ENCODE peak calls at places on chromosomes 2 and 18, in five cellular contexts. P is H1, T is A549, H is ovary, F is heart left ventricle. Y is an unnamed sample.

GRCh38 chr2:949894-950626 is 589 bp upstream of the SNTG2 start:
- DNase-seq in P (no peak), T (no peak), H (no peak), F (no peak), Y (no peak)

GRCh38 chr2:128548461-128548891 is 229.8 kb upstream of the HS6ST1 start:
- DNase-seq in P (no peak), T (no peak), H (no peak), F (no peak), Y (peak; percentile 79)

GRCh38 chr2:149363953-149364352 is 33.6 kb downstream of the LYPD6 start:
- DNase-seq in P (no peak), T (no peak), H (no peak), F (no peak), Y (no peak)

GRCh38 chr2:240760121-240760520 is 59.9 kb downstream of the KIF1A start:
- DNase-seq in P (no peak), T (no peak), H (no peak), F (no peak), Y (no peak)

GRCh38 chr2:62284471-62284870 is 88.6 kb downstream of the B3GNT2 start:
- DNase-seq in P (no peak), T (no peak), H (no peak), F (no peak), Y (no peak)

GRCh38 chr2:222752731-222753130 is 81.3 kb downstream of the MOGAT1 start:
- DNase-seq in P (no peak), T (no peak), H (no peak), F (no peak), Y (no peak)

GRCh38 chr2:201447116-201447515 is 4.1 kb downstream of the TRAK2 start:
- DNase-seq in P (no peak), T (no peak), H (no peak), F (no peak), Y (no peak)

GRCh38 chr18:66749475-66750035 is 145.7 kb upstream of the CDH19 start:
- DNase-seq in P (no peak), T (no peak), H (no peak), F (no peak), Y (no peak)

GRCh38 chr2:235685024-235685721 is 191.3 kb downstream of the AGAP1 start:
- DNase-seq in P (no peak), T (no peak), H (no peak), F (no peak), Y (no peak)

GRCh38 chr18:11747731-11748130 is 58.7 kb downstream of the GNAL start:
- DNase-seq in P (no peak), T (no peak), H (no peak), F (no peak), Y (peak; percentile 34)

GRCh38 chr2:137987011-137987410 is 22.7 kb downstream of the HNMT start:
- DNase-seq in P (no peak), T (no peak), H (no peak), F (no peak), Y (no peak)

GRCh38 chr2:231807020-231807419 is 20.8 kb downstream of the COPS7B start:
- DNase-seq in P (no peak), T (no peak), H (no peak), F (no peak), Y (no peak)

GRCh38 chr2:173680574-173680973 is 284.6 kb downstream of the SP3 start:
- DNase-seq in P (no peak), T (no peak), H (no peak), F (no peak), Y (no peak)

GRCh38 chr2:85275984-85276540 is 51.7 kb downstream of the TGOLN2 start:
- DNase-seq in P (no peak), T (no peak), H (no peak), F (no peak), Y (no peak)

GRCh38 chr2:45823723-45824206 is 172.3 kb downstream of the PRKCE start:
- DNase-seq in P (no peak), T (peak; percentile 16), H (no peak), F (peak; percentile 85), Y (no peak)

GRCh38 chr2:18551623-18552022 is 8.8 kb downstream of the RDH14 start:
- DNase-seq in P (no peak), T (no peak), H (no peak), F (no peak), Y (no peak)

GRCh38 chr2:96264086-96264485 is 1.7 kb downstream of the TMEM127 start:
- DNase-seq in P (no peak), T (no peak), H (no peak), F (no peak), Y (no peak)

GRCh38 chr2:96265349-96265839 is 403 bp downstream of the TMEM127 start:
- DNase-seq in P (no peak), T (no peak), H (no peak), F (peak; percentile 75), Y (no peak)

GRCh38 chr2:96267159-96267971 is 1.3 kb downstream of the CIAO1 start:
- DNase-seq in P (no peak), T (peak; percentile 66), H (no peak), F (no peak), Y (no peak)

GRCh38 chr2:96264656-96265348 is 995 bp downstream of the TMEM127 start:
- DNase-seq in P (no peak), T (no peak), H (peak; percentile 22), F (no peak), Y (no peak)

DNA sequence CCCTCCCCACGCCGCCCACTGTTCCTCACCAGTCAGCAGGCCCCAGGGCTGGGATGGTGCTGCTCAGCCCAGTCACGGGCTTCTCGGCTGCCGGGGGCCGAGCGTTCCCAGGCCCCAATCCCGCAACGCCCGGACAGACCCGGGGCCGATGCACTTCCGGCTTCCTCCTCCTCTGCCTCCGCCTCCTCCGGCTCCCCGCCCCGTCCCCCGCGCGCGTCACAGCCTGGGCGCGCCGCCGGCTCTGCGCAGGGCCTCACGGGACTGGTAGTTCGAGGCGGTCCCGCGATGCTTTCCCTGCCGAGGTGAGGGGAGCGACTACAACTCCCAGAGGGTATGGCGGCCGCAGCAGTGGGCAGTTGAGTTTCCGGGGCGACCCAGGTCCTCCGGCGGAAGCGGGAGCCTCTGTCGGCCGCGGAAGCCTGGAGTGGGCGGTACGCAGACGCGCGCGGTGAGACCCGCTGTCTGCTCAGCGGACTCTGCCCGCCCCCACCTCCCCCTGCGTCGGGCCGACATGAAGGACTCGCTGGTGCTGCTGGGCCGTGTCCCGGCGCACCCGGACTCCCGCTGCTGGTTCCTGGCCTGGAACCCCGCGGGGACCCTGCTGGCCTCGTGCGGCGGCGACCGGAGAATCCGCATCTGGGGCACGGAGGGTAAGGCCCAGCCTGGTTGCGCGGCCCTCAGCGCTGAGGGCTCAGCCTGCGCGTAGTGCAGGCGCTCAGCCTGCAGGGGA is at the start of the genes CIAO1 and TMEM127:
- DNase-seq in P (peak; percentile 84), T (peak; percentile 98), H (peak; percentile 98), F (peak; percentile 99), Y (peak; percentile 98)
- TF ChIP-seq CTCF in P (no peak), T (no peak), H (peak; percentile 30), F (peak; percentile 16), Y (peak; percentile 17)

GRCh38 chr18:8409151-8409550 is 200.1 kb upstream of the RAB12 start:
- DNase-seq in P (no peak), T (no peak), H (no peak), F (no peak), Y (no peak)

GRCh38 chr18:8413751-8414150 is 195.5 kb upstream of the RAB12 start:
- DNase-seq in P (no peak), T (no peak), H (no peak), F (no peak), Y (no peak)

GRCh38 chr18:8412117-8412516 is 197.1 kb upstream of the RAB12 start:
- DNase-seq in P (no peak), T (no peak), H (no peak), F (no peak), Y (no peak)

GRCh38 chr18:8413189-8413588 is 196.0 kb upstream of the RAB12 start:
- DNase-seq in P (no peak), T (no peak), H (no peak), F (no peak), Y (no peak)

GRCh38 chr18:8411492-8411891 is 197.7 kb upstream of the RAB12 start:
- DNase-seq in P (no peak), T (peak; percentile 5), H (no peak), F (no peak), Y (no peak)
- H3K9me3 ChIP-seq in P (peaks cover 5% of the 10 kb centered on the region), T (peaks cover 19% of the 10 kb centered on the region), H (no peaks in the 10 kb centered on the region), F (no peaks in the 10 kb centered on the region), Y (no peaks in the 10 kb centered on the region)

GRCh38 chr2:151262629-151263028 is 966 bp upstream of the RBM43 start:
- DNase-seq in P (no peak), T (no peak), H (no peak), F (no peak), Y (no peak)

GRCh38 chr2:151264157-151264835 is 2.6 kb upstream of the RBM43 start:
- DNase-seq in P (no peak), T (no peak), H (no peak), F (no peak), Y (no peak)

GRCh38 chr2:151261977-151262291 is 271 bp upstream of the RBM43 start:
- DNase-seq in P (no peak), T (no peak), H (no peak), F (no peak), Y (no peak)

GRCh38 chr2:151260492-151261239 is 997 bp downstream of the RBM43 start:
- DNase-seq in P (no peak), T (no peak), H (no peak), F (no peak), Y (no peak)

DNA sequence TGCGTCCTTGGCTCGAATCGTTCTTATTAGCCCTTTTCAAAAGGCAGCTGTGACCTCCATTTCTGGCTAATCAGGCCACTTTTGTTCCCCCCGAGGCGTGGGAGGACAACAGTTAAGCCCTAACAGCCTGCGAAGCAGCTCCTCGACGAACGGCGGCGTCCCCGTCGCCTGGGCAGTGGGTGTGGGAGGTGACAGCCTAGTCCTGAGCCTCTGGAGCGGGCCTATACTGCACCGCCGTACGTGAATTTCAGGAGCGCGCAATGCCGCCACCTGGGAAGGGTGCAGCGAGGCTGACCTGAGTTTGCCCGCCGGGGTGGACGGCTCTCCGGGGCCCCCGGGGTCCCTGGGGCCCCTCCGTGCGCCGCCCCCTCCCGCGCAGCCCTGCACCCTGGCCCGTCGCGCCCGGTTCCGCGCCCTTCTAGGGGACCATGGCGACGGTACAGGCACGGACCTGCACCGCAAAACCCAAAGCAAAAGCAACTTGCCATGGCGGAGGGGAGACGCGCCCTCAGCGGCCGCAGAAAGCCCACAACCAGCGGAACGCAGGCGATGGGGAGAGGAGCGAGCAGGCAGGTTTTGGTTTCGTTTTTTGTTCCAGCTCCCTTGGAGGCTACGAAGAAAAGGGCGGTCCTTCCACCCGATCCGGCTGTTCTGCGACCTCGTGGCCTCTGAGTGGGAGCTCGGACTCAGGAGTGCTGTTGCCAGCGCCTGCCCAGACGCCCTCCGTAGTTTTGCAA is at the start of gene RBM43:
- DNase-seq in P (peak; percentile 27), T (peak; percentile 89), H (peak; percentile 92), F (peak; percentile 88), Y (peak; percentile 95)
- TF ChIP-seq CTCF in P (no peak), T (peak; percentile 14), H (no peak), F (no peak), Y (no peak)

GRCh38 chr18:72114801-72115594 is 429.1 kb downstream of the CBLN2 start:
- DNase-seq in P (no peak), T (peak; percentile 14), H (no peak), F (no peak), Y (no peak)

GRCh38 chr18:72119082-72119481 is 425.1 kb downstream of the CBLN2 start:
- DNase-seq in P (no peak), T (no peak), H (no peak), F (no peak), Y (no peak)
- H3K9me3 ChIP-seq in P (peaks cover 14% of the 10 kb centered on the region), T (no peaks in the 10 kb centered on the region), H (no peaks in the 10 kb centered on the region), F (no peaks in the 10 kb centered on the region), Y (no peaks in the 10 kb centered on the region)

GRCh38 chr2:46937457-46937856 is 21.9 kb upstream of the MCFD2 start:
- DNase-seq in P (no peak), T (no peak), H (no peak), F (no peak), Y (no peak)
- TF ChIP-seq CTCF in P (no peak), T (peak; percentile 43), H (no peak), F (peak; percentile 32), Y (no peak)